ENCODE peak calls at places on chromosomes 4 and X, in nine cellular contexts. U is MM.1S, R is endothelial cell, A is cardiac muscle cell, J is cardiac fibroblast, I is HCT116, M is MCF 10A, C is nephron progenitor cell, B is RWPE1. Y is an unnamed sample.
A peak's percentile ranks its signal among the peaks of the same experiment; 100 is the strongest.

GRCh38 chr4:26356067-26356466 is 35.3 kb downstream of the RBPJ start:
- DNase-seq in B (no peak), J (peak; percentile 26), C (no peak), U (no peak), I (no peak), A (peak; percentile 53), R (no peak), M (no peak), Y (no peak)

GRCh38 chr4:183099537-183100297 is 660 bp downstream of the WWC2 start:
- DNase-seq in B (peak; percentile 41), U (peak; percentile 16), J (peak; percentile 29), C (peak; percentile 69), I (no peak), M (peak; percentile 39), A (no peak), R (peak; percentile 69), Y (peak; percentile 31)

GRCh38 chr4:147984065-147984777 is 252.3 kb downstream of the ARHGAP10 start:
- DNase-seq in C (peak; percentile 43), A (peak; percentile 73), U (peak; percentile 14), J (peak; percentile 66), M (peak; percentile 59), R (peak; percentile 52), B (peak; percentile 53), I (peak; percentile 13), Y (peak; percentile 67)

GRCh38 chrX:46882266-46882665 is 30.0 kb upstream of the JADE3 start:
- DNase-seq in C (no peak), U (no peak), A (no peak), I (no peak), J (no peak), M (no peak), R (no peak), B (no peak), Y (no peak)

GRCh38 chrX:15511563-15511962 is 11.0 kb downstream of the BMX start:
- DNase-seq in C (no peak), U (no peak), I (no peak), A (no peak), R (no peak), J (peak; percentile 15), M (no peak), B (no peak), Y (no peak)

GRCh38 chr4:53804719-53805118 is 213.4 kb upstream of the LNX1 start:
- DNase-seq in J (peak; percentile 43), C (no peak), B (peak; percentile 18), M (peak; percentile 55), U (peak; percentile 48), R (no peak), I (peak; percentile 24), A (no peak), Y (peak; percentile 36)

GRCh38 chr4:75557696-75558095 is 1.8 kb downstream of the ODAPH start:
- DNase-seq in M (no peak), C (no peak), I (no peak), J (no peak), A (no peak), B (no peak), U (no peak), R (no peak), Y (no peak)

GRCh38 chrX:124895947-124896346 is 423.7 kb upstream of the TEX13C start:
- DNase-seq in C (no peak), I (no peak), B (no peak), U (no peak), J (no peak), A (no peak), M (no peak), R (no peak), Y (no peak)

GRCh38 chr4:15654556-15655222 is 468 bp downstream of the FBXL5 start:
- DNase-seq in C (no peak), M (peak; percentile 49), A (peak; percentile 40), B (peak; percentile 31), R (peak; percentile 49), J (peak; percentile 39), I (no peak), U (peak; percentile 15), Y (peak; percentile 69)

GRCh38 chr4:176814770-176815169 is 22.0 kb upstream of the VEGFC start:
- DNase-seq in R (no peak), J (peak; percentile 82), M (no peak), A (peak; percentile 73), C (no peak), I (no peak), B (no peak), U (no peak), Y (no peak)

GRCh38 chr4:145623831-145624230 is 4.6 kb downstream of the MMAA start:
- DNase-seq in A (peak; percentile 35), I (no peak), C (no peak), B (no peak), U (no peak), R (no peak), M (no peak), J (peak; percentile 44), Y (no peak)

GRCh38 chr4:70734168-70734954 is 12.6 kb downstream of the RUFY3 start:
- DNase-seq in J (peak; percentile 62), A (peak; percentile 69), R (no peak), C (no peak), I (no peak), U (peak; percentile 91), M (peak; percentile 60), B (no peak), Y (peak; percentile 65)

GRCh38 chrX:30308263-30309138 is 689 bp downstream of the NR0B1 start:
- DNase-seq in U (no peak), C (peak; percentile 36), M (no peak), A (peak; percentile 16), I (no peak), R (peak; percentile 44), B (no peak), J (no peak), Y (peak; percentile 12)

GRCh38 chr4:24559889-24560288 is 24.5 kb downstream of the DHX15 start:
- DNase-seq in R (no peak), C (no peak), I (no peak), J (peak; percentile 63), U (no peak), A (peak; percentile 62), M (peak; percentile 30), B (no peak), Y (no peak)

GRCh38 chrX:48938721-48939416 is 18.5 kb downstream of the OTUD5 start:
- DNase-seq in C (no peak), M (no peak), J (no peak), U (peak; percentile 96), A (no peak), B (no peak), R (no peak), I (no peak), Y (peak; percentile 53)

GRCh38 chrX:48934581-48935331 is 15.9 kb upstream of the PIM2 start:
- DNase-seq in J (no peak), A (no peak), C (no peak), B (no peak), I (no peak), M (no peak), R (no peak), U (no peak), Y (no peak)

GRCh38 chrX:48936429-48937064 is 17.7 kb upstream of the PIM2 start:
- DNase-seq in U (no peak), I (no peak), B (no peak), R (no peak), C (no peak), A (no peak), J (no peak), M (no peak), Y (no peak)

GRCh38 chrX:48939417-48940228 is 17.8 kb downstream of the OTUD5 start:
- DNase-seq in B (no peak), U (peak; percentile 72), J (no peak), M (no peak), I (no peak), R (no peak), C (no peak), A (no peak), Y (no peak)

GRCh38 chrX:48937065-48937907 is 18.5 kb upstream of the PIM2 start:
- DNase-seq in J (peak; percentile 18), U (peak; percentile 94), C (no peak), B (no peak), I (no peak), M (no peak), A (peak; percentile 34), R (no peak), Y (peak; percentile 70)
- TF ChIP-seq CTCF in J (no peak), U (peak; percentile 64), C (no peak), B (no peak), I (no peak), M (no peak), A (no peak), R (no peak), Y (peak; percentile 39)

DNA sequence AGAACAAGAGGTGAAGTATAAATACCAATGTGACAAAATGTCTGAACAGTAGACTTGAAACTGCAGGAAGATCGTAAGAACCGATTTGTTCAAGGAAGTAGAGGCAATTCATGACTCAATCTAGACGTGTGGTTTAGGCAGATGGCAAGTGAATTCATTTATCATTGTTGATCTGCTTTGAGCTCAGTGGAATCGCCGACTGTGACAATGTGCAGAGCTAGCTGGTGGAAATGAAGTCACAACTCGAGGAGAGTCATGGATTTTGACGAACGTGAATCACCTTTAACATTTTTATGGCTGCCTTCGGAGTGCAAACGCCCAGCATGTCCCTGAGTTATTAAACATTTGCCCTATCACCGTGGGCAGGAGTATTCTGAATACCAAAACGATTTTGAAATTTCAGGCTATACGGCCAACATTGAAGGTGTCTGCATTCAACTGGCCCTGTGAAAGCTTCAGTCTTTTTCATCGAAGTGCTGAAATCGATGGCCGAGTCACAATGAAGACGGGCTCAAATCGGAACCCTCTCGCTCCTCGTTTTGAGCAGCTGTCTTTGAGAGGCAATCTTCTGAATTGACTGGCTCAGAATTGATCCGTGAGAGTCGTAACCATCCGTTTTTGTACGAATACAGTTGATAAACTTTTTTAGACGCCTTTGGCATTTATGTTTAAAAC is 689 bp upstream of the OGT start:
- DNase-seq in J (peak; percentile 71), M (peak; percentile 39), A (peak; percentile 35), I (no peak), U (peak; percentile 41), R (no peak), B (no peak), C (no peak), Y (peak; percentile 15)
- TF ChIP-seq CTCF in J (no peak), M (no peak), A (no peak), I (no peak), U (no peak), R (no peak), B (no peak), C (no peak), Y (no peak)

GRCh38 chrX:50680990-50681389 is 133.0 kb downstream of the SHROOM4 start:
- DNase-seq in C (peak; percentile 10), I (no peak), M (peak; percentile 5), B (no peak), A (peak; percentile 15), R (peak; percentile 38), J (peak; percentile 21), U (no peak), Y (no peak)
- TF ChIP-seq CTCF in C (peak; percentile 33), I (peak; percentile 41), M (peak; percentile 24), B (no peak), A (peak; percentile 52), R (peak; percentile 57), J (peak; percentile 52), U (peak; percentile 33), Y (no peak)

GRCh38 chr4:57094482-57095223 is 15.5 kb downstream of the IGFBP7 start:
- DNase-seq in A (peak; percentile 64), C (no peak), M (no peak), J (peak; percentile 92), U (no peak), I (no peak), R (no peak), B (no peak), Y (no peak)
- TF ChIP-seq CTCF in A (no peak), C (no peak), M (no peak), J (no peak), U (no peak), I (no peak), R (no peak), B (no peak), Y (no peak)